ENCODE peak calls at places on chromosomes 2 and 18, in eight cellular contexts. A is left ventricle myocardium inferior, U is right cardiac atrium, O is adipocyte, S is GM23338, Z is NT2/D1, Q is adrenal gland, J is pancreas. Y is an unnamed sample.

GRCh38 chr2:133418021-133418420 is 150.2 kb downstream of the NCKAP5 start:
- DNase-seq in O (no peak), A (no peak), S (no peak), Q (no peak), Z (no peak), J (no peak), U (no peak), Y (no peak)

GRCh38 chr2:110713508-110714362 is 18.6 kb upstream of the ACOXL start:
- DNase-seq in Q (no peak), U (no peak), Z (no peak), A (no peak), O (no peak), S (no peak), J (no peak), Y (no peak)

GRCh38 chr2:56132138-56132537 is 51.7 kb upstream of the CCDC85A start:
- DNase-seq in Q (no peak), Z (no peak), A (no peak), U (no peak), J (no peak), S (peak; percentile 61), O (peak; percentile 80), Y (no peak)

GRCh38 chr2:146079216-146079615 is 1559.3 kb upstream of the ZEB2 start:
- DNase-seq in U (no peak), A (no peak), Q (no peak), S (no peak), Z (no peak), O (peak; percentile 1), J (no peak), Y (no peak)

GRCh38 chr2:164903214-164903613 is 52.1 kb downstream of the SLC38A11 start:
- DNase-seq in A (no peak), U (no peak), S (no peak), O (peak; percentile 75), Z (no peak), J (no peak), Q (no peak), Y (no peak)

GRCh38 chr2:62197017-62197586 is 1.2 kb downstream of the B3GNT2 start:
- DNase-seq in Q (no peak), O (peak; percentile 51), S (no peak), U (peak; percentile 29), J (peak; percentile 37), Z (no peak), A (no peak), Y (peak; percentile 38)

GRCh38 chr2:24152413-24153197 is 22.2 kb upstream of the FAM228A start:
- DNase-seq in J (no peak), O (no peak), U (no peak), Z (no peak), A (no peak), Q (no peak), S (no peak), Y (no peak)

GRCh38 chr2:191836853-191837769 is 9.8 kb downstream of the CAVIN2 start:
- DNase-seq in Q (no peak), O (peak; percentile 48), Z (no peak), U (peak; percentile 23), J (no peak), A (no peak), S (no peak), Y (peak; percentile 51)

GRCh38 chr2:166269322-166269721 is 106.4 kb downstream of the SCN9A start:
- DNase-seq in S (no peak), Z (no peak), U (no peak), Q (no peak), A (no peak), J (no peak), O (no peak), Y (no peak)

GRCh38 chr2:69466728-69467127 is 29.5 kb upstream of the NFU1 start:
- DNase-seq in O (no peak), S (no peak), J (no peak), Q (no peak), Z (no peak), U (no peak), A (no peak), Y (no peak)

GRCh38 chr2:173288561-173288960 is 66.1 kb upstream of the CDCA7 start:
- DNase-seq in A (no peak), Z (no peak), S (no peak), J (no peak), U (no peak), O (peak; percentile 47), Q (no peak), Y (no peak)

GRCh38 chr2:26649992-26650712 is 9.0 kb upstream of the CIB4 start:
- DNase-seq in U (no peak), O (no peak), J (no peak), S (no peak), Q (peak; percentile 20), A (no peak), Z (no peak), Y (no peak)

GRCh38 chr2:43143756-43144155 is 82.7 kb downstream of the ZFP36L2 start:
- DNase-seq in U (no peak), Q (no peak), J (no peak), O (no peak), S (no peak), A (no peak), Z (no peak), Y (no peak)

GRCh38 chr2:179446475-179447141 is 182.0 kb upstream of the SESTD1 start:
- DNase-seq in O (no peak), Z (no peak), J (no peak), U (no peak), Q (no peak), S (no peak), A (no peak), Y (no peak)

GRCh38 chr2:28991021-28991420 is 9.9 kb downstream of the TOGARAM2 start:
- DNase-seq in S (no peak), O (peak; percentile 81), A (no peak), J (no peak), Q (peak; percentile 27), Z (no peak), U (peak; percentile 69), Y (no peak)

GRCh38 chr18:76491436-76491800 is 3.6 kb downstream of the ZNF516 start:
- DNase-seq in A (peak; percentile 81), Q (peak; percentile 72), S (peak; percentile 77), J (peak; percentile 90), O (peak; percentile 80), U (peak; percentile 76), Z (no peak), Y (peak; percentile 87)

GRCh38 chr2:239015769-239016675 is 168.1 kb downstream of the TWIST2 start:
- DNase-seq in U (no peak), S (no peak), Z (no peak), Q (no peak), A (no peak), J (no peak), O (no peak), Y (peak; percentile 33)

GRCh38 chr18:8019600-8019999 is 452.5 kb downstream of the PTPRM start:
- DNase-seq in O (no peak), Q (no peak), A (no peak), S (no peak), U (no peak), Z (no peak), J (no peak), Y (no peak)

GRCh38 chr2:48107326-48107925 is 201.1 kb upstream of the FBXO11 start:
- DNase-seq in A (no peak), O (peak; percentile 91), U (no peak), J (no peak), Z (no peak), Q (no peak), S (peak; percentile 47), Y (no peak)

GRCh38 chr2:74525717-74526648 is at the start of gene DQX1:
- DNase-seq in S (peak; percentile 85), A (no peak), U (no peak), Z (no peak), J (no peak), O (no peak), Q (no peak), Y (no peak)

GRCh38 chr2:33494155-33494779 is 17.8 kb downstream of the RASGRP3 start:
- DNase-seq in O (no peak), J (no peak), S (no peak), Q (no peak), U (no peak), Z (no peak), A (no peak), Y (no peak)
- H3K4me1 ChIP-seq in O (no peaks in the 10 kb centered on the region), J (no peaks in the 10 kb centered on the region), S (no peaks in the 10 kb centered on the region), Q (no peaks in the 10 kb centered on the region), U (peaks cover 9% of the 10 kb centered on the region), Z (no peaks in the 10 kb centered on the region), A (peaks cover 92% of the 10 kb centered on the region), Y (peaks cover 85% of the 10 kb centered on the region)

GRCh38 chr2:237457388-237457941 is 29.6 kb upstream of the MLPH start:
- DNase-seq in O (no peak), J (no peak), S (no peak), Q (no peak), U (no peak), A (no peak), Z (no peak), Y (no peak)
- H3K4me1 ChIP-seq in O (peaks cover 15% of the 10 kb centered on the region), J (no peaks in the 10 kb centered on the region), S (peaks cover under 1% of the 10 kb centered on the region), Q (no peaks in the 10 kb centered on the region), U (peaks cover 4% of the 10 kb centered on the region), A (peaks cover 28% of the 10 kb centered on the region), Z (peaks cover 3% of the 10 kb centered on the region), Y (peaks cover 14% of the 10 kb centered on the region)

GRCh38 chr2:234494361-234495075 is 2.4 kb downstream of the ARL4C start:
- DNase-seq in U (no peak), Q (no peak), S (peak; percentile 58), J (peak; percentile 38), A (no peak), O (peak; percentile 22), Z (no peak), Y (no peak)
- H3K4me1 ChIP-seq in U (peaks cover 6% of the 10 kb centered on the region), Q (no peaks in the 10 kb centered on the region), S (peaks cover 20% of the 10 kb centered on the region), J (peaks cover 3% of the 10 kb centered on the region), A (peaks cover 35% of the 10 kb centered on the region), O (peaks cover 8% of the 10 kb centered on the region), Z (no peaks in the 10 kb centered on the region), Y (peaks cover 14% of the 10 kb centered on the region)

GRCh38 chr18:23143871-23144270 is 8.6 kb downstream of the CABLES1 start:
- DNase-seq in Q (no peak), J (no peak), O (no peak), Z (no peak), U (peak; percentile 49), S (no peak), A (no peak), Y (no peak)

GRCh38 chr18:23138470-23138869 is 3.2 kb downstream of the CABLES1 start:
- DNase-seq in Q (no peak), J (peak; percentile 53), Z (no peak), S (no peak), O (no peak), A (peak; percentile 52), U (no peak), Y (peak; percentile 39)

GRCh38 chr18:23142285-23142929 is 7.1 kb downstream of the CABLES1 start:
- DNase-seq in U (no peak), Z (no peak), Q (no peak), J (no peak), O (no peak), S (no peak), A (no peak), Y (no peak)

GRCh38 chr18:23143059-23143831 is 8.0 kb downstream of the CABLES1 start:
- DNase-seq in J (peak; percentile 49), O (peak; percentile 69), U (peak; percentile 67), A (no peak), S (no peak), Z (no peak), Q (peak; percentile 48), Y (no peak)

GRCh38 chr18:23141022-23141999 is 6.0 kb downstream of the CABLES1 start:
- DNase-seq in Q (peak; percentile 65), O (no peak), Z (no peak), S (no peak), U (peak; percentile 69), A (peak; percentile 41), J (peak; percentile 66), Y (no peak)
- H3K4me1 ChIP-seq in Q (peaks cover 19% of the 10 kb centered on the region), O (peaks cover 63% of the 10 kb centered on the region), Z (peaks cover 10% of the 10 kb centered on the region), S (peaks cover 36% of the 10 kb centered on the region), U (peaks cover 13% of the 10 kb centered on the region), A (peaks cover 49% of the 10 kb centered on the region), J (peaks cover 17% of the 10 kb centered on the region), Y (peaks cover 68% of the 10 kb centered on the region)